ENCODE peak calls at places on chromosomes 1 and 21, in nine cellular contexts. X is fibroblast of the conjunctiva, M is MM.1S, N is ureter, Q is astrocyte, D is AG08395, L is MCF 10A, O is neural progenitor cell, I is colonic mucosa. S is an unnamed sample.

GRCh38 chr1:112840631-112841624 is 115.1 kb downstream of the SLC16A1 start:
- DNase-seq in L (no peak), I (no peak), X (no peak), D (no peak), O (peak), Q (no peak), N (no peak), M (peak), S (no peak)

GRCh38 chr1:11441211-11441952 is 37.6 kb upstream of the DISP3 start:
- DNase-seq in L (no peak), M (no peak), Q (no peak), I (no peak), X (no peak), D (no peak), O (no peak), N (no peak), S (no peak)

GRCh38 chr21:21921410-21922232 is 923.4 kb downstream of the NCAM2 start:
- DNase-seq in I (no peak), N (no peak), Q (peak), L (peak), X (no peak), M (peak), D (peak), O (peak), S (peak)

GRCh38 chr1:156337052-156337887 is 822 bp downstream of the CCT3 start:
- DNase-seq in D (no peak), I (peak), N (no peak), L (peak), O (no peak), M (peak), Q (no peak), X (no peak), S (no peak)

GRCh38 chr21:44797775-44798174 is 3.8 kb downstream of the UBE2G2 start:
- DNase-seq in I (no peak), N (no peak), O (no peak), D (no peak), L (no peak), M (no peak), Q (no peak), X (no peak), S (no peak)

GRCh38 chr1:35808376-35809155 is 750 bp downstream of the AGO4 start:
- DNase-seq in I (peak), L (peak), D (peak), X (no peak), N (no peak), M (no peak), O (peak), Q (peak), S (peak)

GRCh38 chr1:26320896-26321295 is 3.1 kb downstream of the CD52 start:
- DNase-seq in X (no peak), N (no peak), M (no peak), I (no peak), L (no peak), O (no peak), Q (no peak), D (no peak), S (no peak)

GRCh38 chr1:17759114-17759513 is 4.0 kb downstream of the ACTL8 start:
- DNase-seq in I (peak), L (no peak), M (peak), O (no peak), D (no peak), Q (no peak), X (no peak), N (no peak), S (peak)

GRCh38 chr1:164629971-164630370 is 71.0 kb downstream of the PBX1 start:
- DNase-seq in M (no peak), N (no peak), D (no peak), X (no peak), Q (no peak), I (no peak), L (no peak), O (no peak), S (no peak)

GRCh38 chr1:232271991-232272589 is 357.8 kb downstream of the SIPA1L2 start:
- DNase-seq in X (no peak), D (no peak), O (no peak), N (no peak), M (no peak), I (no peak), L (no peak), Q (peak), S (no peak)

GRCh38 chr1:46969014-46969619 is 27.8 kb upstream of the CYP4A11 start:
- DNase-seq in M (no peak), D (no peak), I (no peak), Q (no peak), X (no peak), N (no peak), O (no peak), L (no peak), S (no peak)

GRCh38 chr1:237390798-237391197 is 348.8 kb downstream of the RYR2 start:
- DNase-seq in O (no peak), N (no peak), I (no peak), L (peak), M (no peak), D (no peak), Q (no peak), X (no peak), S (no peak)

GRCh38 chr21:27713159-27714109 is 746.5 kb upstream of the ADAMTS5 start:
- DNase-seq in O (no peak), L (no peak), N (no peak), D (no peak), Q (no peak), X (no peak), I (peak), M (no peak), S (no peak)

GRCh38 chr1:162710349-162710748 is 78.1 kb downstream of the DDR2 start:
- DNase-seq in D (peak), N (no peak), O (no peak), L (no peak), M (no peak), Q (no peak), I (no peak), X (no peak), S (no peak)

GRCh38 chr1:23980725-23981063 is 567 bp upstream of the SRSF10 start:
- DNase-seq in I (peak), Q (peak), N (peak), D (peak), O (peak), X (peak), L (peak), M (no peak), S (peak)

GRCh38 chr1:109776206-109776835 is 12.6 kb upstream of the EPS8L3 start:
- DNase-seq in L (no peak), M (no peak), O (no peak), X (no peak), D (no peak), I (no peak), N (no peak), Q (no peak), S (no peak)

GRCh38 chr1:153973478-153973877 is 4.0 kb downstream of the JTB start:
- DNase-seq in M (no peak), N (no peak), D (no peak), O (no peak), I (no peak), X (no peak), L (no peak), Q (no peak), S (no peak)

GRCh38 chr1:42949312-42950145 is 9.1 kb downstream of the SLC2A1 start:
- DNase-seq in L (no peak), X (no peak), M (no peak), N (no peak), Q (peak), D (no peak), O (no peak), I (no peak), S (peak)

GRCh38 chr1:212667223-212668139 is 32.2 kb downstream of the BATF3 start:
- DNase-seq in M (no peak), N (no peak), I (no peak), L (peak), O (no peak), D (peak), Q (peak), X (peak), S (peak)

GRCh38 chr1:29029652-29030051 is 94.1 kb downstream of the TMEM200B start:
- DNase-seq in I (no peak), M (no peak), D (no peak), O (no peak), X (no peak), Q (no peak), L (no peak), N (no peak), S (no peak)

GRCh38 chr1:119220980-119221379 is 80.5 kb upstream of the WARS2 start:
- DNase-seq in O (no peak), D (peak), X (no peak), Q (peak), I (no peak), N (no peak), L (peak), M (no peak), S (no peak)

GRCh38 chr1:154557248-154557938 is 1.1 kb downstream of the UBE2Q1 start:
- DNase-seq in D (no peak), I (no peak), M (no peak), X (no peak), O (no peak), Q (no peak), N (no peak), L (no peak), S (no peak)

GRCh38 chr1:170214980-170215910 is 69.5 kb downstream of the NTMT2 start:
- DNase-seq in L (no peak), Q (no peak), M (no peak), I (no peak), D (no peak), X (no peak), N (no peak), O (no peak), S (no peak)

GRCh38 chr21:37555672-37556261 is 189.2 kb downstream of the DYRK1A start:
- DNase-seq in O (peak), I (no peak), X (no peak), N (peak), Q (no peak), D (no peak), M (no peak), L (no peak), S (no peak)

GRCh38 chr1:84883286-84883685 is 9.7 kb downstream of the LPAR3 start:
- DNase-seq in X (no peak), O (no peak), D (peak), Q (no peak), L (no peak), M (no peak), I (no peak), N (no peak), S (no peak)

GRCh38 chr1:24926596-24927249 is 3.4 kb downstream of the RUNX3 start:
- DNase-seq in N (no peak), X (no peak), O (peak), D (peak), Q (no peak), M (no peak), L (no peak), I (no peak), S (no peak)

GRCh38 chr1:147842578-147842977 is 60.0 kb upstream of the GJA8 start:
- DNase-seq in X (no peak), Q (no peak), L (no peak), I (no peak), D (no peak), N (no peak), O (no peak), M (no peak), S (no peak)

GRCh38 chr1:87981810-87982209 is 653.1 kb downstream of the LMO4 start:
- DNase-seq in M (no peak), Q (no peak), D (no peak), X (no peak), N (no peak), I (no peak), L (no peak), O (no peak), S (no peak)

GRCh38 chr1:41983451-41983850 is 64.7 kb upstream of the HIVEP3 start:
- DNase-seq in I (no peak), M (no peak), N (no peak), O (no peak), D (no peak), X (no peak), L (no peak), Q (peak), S (no peak)

GRCh38 chr1:54792686-54793282 is 8.3 kb downstream of the TTC22 start:
- DNase-seq in L (no peak), M (no peak), I (no peak), N (no peak), Q (no peak), D (no peak), O (no peak), X (no peak), S (no peak)